ENCODE peak calls at places on chromosomes 11 and 22, in five cellular contexts. V, L, C, J and M are unnamed samples.

GRCh38 chr11:111427471-111427912 is 48.4 kb upstream of the POU2AF1 start:
- DNase-seq in V (no peak), L (no peak), C (no peak), J (no peak), M (no peak)

GRCh38 chr11:74070713-74071506 is 62.0 kb upstream of the UCP3 start:
- DNase-seq in V (peak), L (no peak), C (peak), J (no peak), M (no peak)

GRCh38 chr11:77195071-77195705 is 67.1 kb downstream of the MYO7A start:
- DNase-seq in V (no peak), L (no peak), C (no peak), J (no peak), M (peak)

GRCh38 chr22:28142361-28142801 is 223.3 kb upstream of the PITPNB start:
- DNase-seq in V (no peak), L (no peak), C (peak), J (no peak), M (no peak)

GRCh38 chr11:19595840-19596751 is 116.5 kb upstream of the NAV2 start:
- DNase-seq in V (peak), L (no peak), C (peak), J (peak), M (no peak)

GRCh38 chr22:49971232-49972162 is 10.9 kb downstream of the PIM3 start:
- DNase-seq in V (peak), L (no peak), C (peak), J (peak), M (peak)

GRCh38 chr11:77596626-77597025 is 6.9 kb downstream of the AQP11 start:
- DNase-seq in V (no peak), L (no peak), C (peak), J (no peak), M (no peak)

GRCh38 chr11:70281114-70281729 is 10.7 kb downstream of the PPFIA1 start:
- DNase-seq in V (no peak), L (no peak), C (no peak), J (peak), M (no peak)

GRCh38 chr22:48605856-48606255 is 1221.8 kb downstream of the BRD1 start:
- DNase-seq in V (peak), L (no peak), C (no peak), J (no peak), M (no peak)

GRCh38 chr22:46355369-46355995 is 20.0 kb downstream of the TRMU start:
- DNase-seq in V (peak), L (peak), C (peak), J (peak), M (peak)

GRCh38 chr22:24325105-24325757 is 54.6 kb downstream of the SPECC1L start:
- DNase-seq in V (peak), L (no peak), C (peak), J (peak), M (no peak)

GRCh38 chr11:113664069-113664980 is 41.8 kb downstream of the TMPRSS5 start:
- DNase-seq in V (peak), L (no peak), C (peak), J (no peak), M (no peak)

GRCh38 chr11:44634401-44635281 is 69.2 kb downstream of the CD82 start:
- DNase-seq in V (peak), L (peak), C (peak), J (peak), M (peak)

GRCh38 chr11:134471341-134472187 is 59.5 kb upstream of the B3GAT1 start:
- DNase-seq in V (no peak), L (peak), C (no peak), J (no peak), M (no peak)

GRCh38 chr22:22924369-22925145 is 36.9 kb downstream of the IGLL5 start:
- DNase-seq in V (no peak), L (no peak), C (no peak), J (no peak), M (no peak)

GRCh38 chr11:119480375-119481020 is 57.5 kb upstream of the THY1 start:
- DNase-seq in V (no peak), L (no peak), C (no peak), J (no peak), M (no peak)

GRCh38 chr22:26429458-26430238 is 588 bp downstream of the ASPHD2 start:
- DNase-seq in V (no peak), L (no peak), C (no peak), J (no peak), M (no peak)

GRCh38 chr11:93585758-93586157 is 42.6 kb upstream of the SMCO4 start:
- DNase-seq in V (peak), L (no peak), C (peak), J (no peak), M (no peak)

GRCh38 chr11:130635937-130636336 is 187.5 kb downstream of the ADAMTS15 start:
- DNase-seq in V (peak), L (no peak), C (peak), J (no peak), M (no peak)

GRCh38 chr11:2186669-2187266 is 15.2 kb upstream of the TH start:
- DNase-seq in V (peak), L (no peak), C (peak), J (no peak), M (no peak)

GRCh38 chr11:106278391-106278790 is 200.9 kb downstream of the AASDHPPT start:
- DNase-seq in V (no peak), L (no peak), C (no peak), J (no peak), M (no peak)

GRCh38 chr22:45428391-45429385 is 15.2 kb downstream of the RIBC2 start:
- DNase-seq in V (no peak), L (no peak), C (no peak), J (no peak), M (no peak)

GRCh38 chr11:117075186-117075585 is 23.0 kb downstream of the SIK3 start:
- DNase-seq in V (no peak), L (no peak), C (peak), J (no peak), M (no peak)

GRCh38 chr11:130434521-130435223 is 6.3 kb upstream of the ADAMTS8 start:
- DNase-seq in V (peak), L (peak), C (peak), J (peak), M (peak)

GRCh38 chr22:17199131-17199731 is 20.0 kb downstream of the ADA2 start:
- DNase-seq in V (no peak), L (no peak), C (no peak), J (peak), M (no peak)

GRCh38 chr11:512895-513595 is 6.0 kb upstream of the RNH1 start:
- DNase-seq in V (no peak), L (no peak), C (no peak), J (no peak), M (no peak)

GRCh38 chr11:37264060-37264459 is 666.0 kb upstream of the RAG2 start:
- DNase-seq in V (no peak), L (no peak), C (peak), J (no peak), M (no peak)

GRCh38 chr22:41915035-41915782 is at the start of gene SHISA8:
- DNase-seq in V (no peak), L (no peak), C (peak), J (no peak), M (peak)

GRCh38 chr22:46447906-46448669 is 89.3 kb downstream of the CELSR1 start:
- DNase-seq in V (no peak), L (no peak), C (no peak), J (no peak), M (no peak)

GRCh38 chr11:119144825-119145476 is 3.9 kb upstream of the ABCG4 start:
- DNase-seq in V (peak), L (peak), C (peak), J (peak), M (peak)

GRCh38 chr11:18394928-18395734 is 768 bp downstream of the LDHA start:
- DNase-seq in V (peak), L (no peak), C (no peak), J (peak), M (peak)

GRCh38 chr11:102560555-102561011 is 30.0 kb upstream of the MMP7 start:
- DNase-seq in V (no peak), L (no peak), C (peak), J (no peak), M (no peak)

GRCh38 chr11:3203221-3204043 is 15.2 kb downstream of the MRGPRG start:
- DNase-seq in V (peak), L (no peak), C (peak), J (no peak), M (no peak)

DNA sequence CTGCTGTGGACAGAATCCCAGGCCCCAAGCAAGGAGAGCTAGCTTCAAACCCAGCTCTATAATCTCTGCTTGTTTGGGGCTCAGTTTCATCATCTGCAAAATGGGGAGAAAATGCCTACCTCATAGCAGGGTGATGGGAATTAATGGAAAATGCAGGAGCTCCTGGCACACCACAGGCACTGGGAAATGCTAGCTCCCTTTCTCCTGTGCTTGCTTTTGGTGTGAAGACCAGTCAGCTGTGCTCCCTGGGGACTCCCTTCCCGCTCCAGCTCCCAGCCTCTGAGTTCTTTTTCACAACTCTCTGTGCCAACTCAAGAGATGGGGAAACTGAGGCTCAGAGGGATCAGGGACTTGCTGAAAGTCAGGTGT is 8.2 kb upstream of the SERPINH1 start:
- DNase-seq in V (no peak), L (no peak), C (no peak), J (no peak), M (no peak)
- H3K27ac ChIP-seq in V (no peak), L (peak), C (no peak), J (peak), M (no peak)

GRCh38 chr11:11979487-11980117 is 28.8 kb downstream of the DKK3 start:
- DNase-seq in V (peak), L (no peak), C (peak), J (peak), M (no peak)
- TF ChIP-seq CTCF in V (no peak), L (no peak), C (no peak), J (no peak), M (no peak)

GRCh38 chr22:38017272-38017920 is 33.0 kb upstream of the SOX10 start:
- DNase-seq in V (no peak), L (peak), C (no peak), J (peak), M (peak)
- H3K27ac ChIP-seq in V (no peak), L (peak), C (no peak), J (peak), M (no peak)

DNA sequence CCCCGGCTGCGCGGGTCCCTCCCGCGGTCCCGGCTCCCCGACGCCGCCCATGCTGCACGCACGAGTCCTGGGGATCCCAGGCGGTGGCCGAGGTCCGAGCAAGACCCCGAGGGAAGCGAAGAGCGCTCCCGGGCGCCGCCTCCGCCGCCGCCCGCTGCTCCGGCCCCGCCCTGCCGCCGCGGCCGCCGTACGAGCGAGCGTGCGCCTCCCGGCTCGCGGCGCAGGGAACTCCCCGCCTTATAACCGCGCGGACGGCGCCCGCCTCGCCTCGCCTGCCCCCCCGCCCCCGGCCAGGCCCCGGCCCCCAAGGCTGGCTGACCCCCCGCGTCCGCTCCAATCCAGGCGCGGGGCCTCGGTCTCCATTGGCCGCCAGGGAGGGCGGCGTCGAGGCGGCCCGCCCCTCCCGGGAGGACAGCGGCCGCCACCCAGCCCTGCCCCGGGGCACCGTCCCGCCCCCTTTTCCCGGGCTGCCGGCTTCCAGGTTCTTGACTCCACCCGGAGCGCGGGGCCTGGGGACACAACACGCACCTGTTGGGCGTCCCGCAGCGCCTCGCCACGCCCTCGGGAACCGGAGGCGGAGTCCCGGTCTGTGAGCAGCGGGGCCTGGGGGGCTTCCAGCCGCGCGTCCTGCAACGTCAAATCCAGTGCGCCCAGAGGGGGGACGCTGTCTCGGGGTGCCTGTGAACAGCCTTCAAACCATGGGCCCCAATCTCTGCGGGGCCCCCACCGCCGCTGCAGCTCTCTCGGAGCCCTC is at the start of gene FADS3:
- DNase-seq in V (peak), L (peak), C (peak), J (peak), M (peak)
- TF ChIP-seq CTCF in V (no peak), L (no peak), C (peak), J (no peak), M (no peak)

GRCh38 chr11:10487002-10487647 is 32.1 kb downstream of the AMPD3 start:
- DNase-seq in V (no peak), L (no peak), C (no peak), J (no peak), M (no peak)

GRCh38 chr11:10489444-10489785 is 34.4 kb downstream of the AMPD3 start:
- DNase-seq in V (no peak), L (no peak), C (no peak), J (no peak), M (no peak)

GRCh38 chr11:10486161-10486840 is 31.2 kb downstream of the AMPD3 start:
- DNase-seq in V (no peak), L (no peak), C (no peak), J (no peak), M (no peak)

GRCh38 chr11:10488581-10489443 is 33.7 kb downstream of the AMPD3 start:
- DNase-seq in V (no peak), L (no peak), C (no peak), J (no peak), M (no peak)

GRCh38 chr11:10488121-10488580 is 33.1 kb downstream of the AMPD3 start:
- DNase-seq in V (peak), L (no peak), C (peak), J (no peak), M (no peak)
- H3K27ac ChIP-seq in V (peak), L (peak), C (peak), J (no peak), M (no peak)

DNA sequence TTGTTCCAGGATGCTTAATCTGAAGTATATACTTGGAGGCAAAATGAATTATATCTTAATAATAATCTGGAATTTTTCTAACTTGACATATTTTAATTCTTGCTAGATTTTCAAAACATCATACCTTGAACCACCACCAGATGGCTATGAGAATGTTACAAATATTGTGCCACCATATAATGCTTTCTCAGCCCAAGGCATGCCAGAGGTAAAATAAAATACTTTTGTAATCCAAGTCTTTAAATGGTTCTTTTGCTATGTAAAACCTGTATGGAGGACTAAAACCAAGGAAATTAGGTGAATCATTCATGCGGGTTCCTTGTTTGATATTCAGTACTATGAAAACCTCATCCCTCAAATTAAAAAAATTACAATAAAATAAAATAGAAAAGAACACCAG is 14.4 kb downstream of the NAALAD2 start:
- DNase-seq in V (no peak), L (no peak), C (peak), J (no peak), M (no peak)
- TF ChIP-seq CTCF in V (no peak), L (no peak), C (peak), J (no peak), M (no peak)